ENCODE peak calls at places on chromosomes 12 and 14, in eight cellular contexts. P is thyroid gland, V is NCI-H1694 treated with DMSO at 0.1 percent for 48 hours, K is HEK293T, R is immature natural killer cell, S is Daoy, D is dorsolateral prefrontal cortex, O is tibial nerve. F is an unnamed sample.

GRCh38 chr14:23568021-23568599 is 519 bp upstream of the AP1G2 start:
- DNase-seq in P (no peak), V (no peak), K (no peak), R (no peak), S (no peak), D (no peak), O (no peak), F (no peak)

GRCh38 chr12:7994731-7995205 is 37.7 kb upstream of the FOXJ2 start:
- DNase-seq in P (no peak), V (no peak), K (no peak), R (no peak), S (peak; percentile 74), D (no peak), O (no peak), F (no peak)

GRCh38 chr12:70719672-70720420 is 82.6 kb upstream of the PTPRB start:
- DNase-seq in P (peak; percentile 15), V (peak; percentile 10), K (peak; percentile 58), R (peak; percentile 60), S (peak; percentile 46), D (peak; percentile 36), O (peak; percentile 18), F (no peak)

GRCh38 chr12:121172145-121172544 is 37.8 kb upstream of the P2RX4 start:
- DNase-seq in P (no peak), V (no peak), K (no peak), R (no peak), S (no peak), D (no peak), O (no peak), F (no peak)

GRCh38 chr14:35140718-35141581 is 18.6 kb downstream of the PRORP start:
- DNase-seq in P (no peak), V (no peak), K (no peak), R (peak; percentile 54), S (no peak), D (no peak), O (no peak), F (no peak)

GRCh38 chr14:64912256-64912655 is 2.0 kb upstream of the CHURC1 start:
- DNase-seq in P (no peak), V (no peak), K (no peak), R (peak; percentile 5), S (peak; percentile 14), D (no peak), O (no peak), F (no peak)

GRCh38 chr14:20683125-20683895 is 1.1 kb upstream of the RNASE4 start:
- DNase-seq in P (peak; percentile 73), V (peak; percentile 94), K (peak; percentile 39), R (peak; percentile 83), S (peak; percentile 96), D (peak; percentile 67), O (peak; percentile 91), F (peak; percentile 42)

GRCh38 chr12:69415471-69416275 is 54.5 kb upstream of the FRS2 start:
- DNase-seq in P (peak; percentile 61), V (no peak), K (peak; percentile 56), R (peak; percentile 3), S (peak; percentile 82), D (peak; percentile 27), O (peak; percentile 80), F (peak; percentile 28)

GRCh38 chr12:21169878-21170472 is 39.0 kb downstream of the SLCO1B1 start:
- DNase-seq in P (peak; percentile 6), V (peak; percentile 66), K (peak; percentile 31), R (peak; percentile 2), S (peak; percentile 13), D (no peak), O (peak; percentile 21), F (peak; percentile 23)

GRCh38 chr12:71548906-71549305 is 109.3 kb downstream of the LGR5 start:
- DNase-seq in P (no peak), V (no peak), K (no peak), R (no peak), S (no peak), D (no peak), O (no peak), F (no peak)

GRCh38 chr12:52396656-52397055 is 9.5 kb downstream of the KRT82 start:
- DNase-seq in P (no peak), V (no peak), K (no peak), R (no peak), S (no peak), D (no peak), O (no peak), F (no peak)

GRCh38 chr14:69287096-69287991 is 27.4 kb downstream of the GALNT16 start:
- DNase-seq in P (peak; percentile 6), V (peak; percentile 52), K (no peak), R (no peak), S (no peak), D (peak; percentile 14), O (no peak), F (no peak)

GRCh38 chr12:119843100-119843499 is 34.0 kb downstream of the CIT start:
- DNase-seq in P (peak; percentile 65), V (no peak), K (no peak), R (no peak), S (peak; percentile 11), D (peak; percentile 20), O (no peak), F (no peak)

F was measured in omental fat pad.